ENCODE peak calls at places on chromosomes 4 and X, in five cellular contexts. One of them, this sample, is unnamed.

GRCh38 chrX:20309796-20310195 is 43.1 kb upstream of the RPS6KA3 start:
- DNase-seq in GM23248: peak; percentile 37
- DNase-seq in neural progenitor cell: no peak
- DNase-seq in fibroblast of lung: peak; percentile 77
- DNase-seq in GM23338: no peak
- DNase-seq in this sample: no peak

GRCh38 chrX:103254171-103254824 is 657 bp downstream of the TCEAL8 start:
- DNase-seq in GM23248: peak; percentile 59
- DNase-seq in neural progenitor cell: peak; percentile 88
- DNase-seq in fibroblast of lung: peak; percentile 43
- DNase-seq in GM23338: peak; percentile 95
- DNase-seq in this sample: peak; percentile 73

GRCh38 chr4:66235876-66236275 is 565.6 kb upstream of the EPHA5 start:
- DNase-seq in GM23248: no peak
- DNase-seq in neural progenitor cell: no peak
- DNase-seq in fibroblast of lung: no peak
- DNase-seq in GM23338: no peak
- DNase-seq in this sample: no peak

GRCh38 chrX:8504451-8504850 is 39.8 kb downstream of the VCX3B start:
- DNase-seq in GM23248: no peak
- DNase-seq in neural progenitor cell: no peak
- DNase-seq in fibroblast of lung: peak; percentile 95
- DNase-seq in GM23338: no peak
- DNase-seq in this sample: no peak

GRCh38 chr4:179634862-179635261 is 2192.6 kb upstream of the AGA start:
- DNase-seq in GM23248: no peak
- DNase-seq in neural progenitor cell: no peak
- DNase-seq in fibroblast of lung: no peak
- DNase-seq in GM23338: no peak
- DNase-seq in this sample: no peak

GRCh38 chrX:108165349-108166111 is 74.0 kb downstream of the ATG4A start:
- DNase-seq in GM23248: peak; percentile 56
- DNase-seq in neural progenitor cell: peak; percentile 60
- DNase-seq in fibroblast of lung: peak; percentile 40
- DNase-seq in GM23338: peak; percentile 66
- DNase-seq in this sample: peak; percentile 43

GRCh38 chrX:109959356-109959871 is 43.5 kb upstream of the TMEM164 start:
- DNase-seq in GM23248: peak; percentile 24
- DNase-seq in neural progenitor cell: no peak
- DNase-seq in fibroblast of lung: no peak
- DNase-seq in GM23338: no peak
- DNase-seq in this sample: no peak

GRCh38 chr4:127196656-127197352 is 436.0 kb upstream of the INTU start:
- DNase-seq in GM23248: no peak
- DNase-seq in neural progenitor cell: no peak
- DNase-seq in fibroblast of lung: no peak
- DNase-seq in GM23338: no peak
- DNase-seq in this sample: no peak

GRCh38 chrX:109927663-109928273 is 75.1 kb upstream of the TMEM164 start:
- DNase-seq in GM23248: no peak
- DNase-seq in neural progenitor cell: no peak
- DNase-seq in fibroblast of lung: no peak
- DNase-seq in GM23338: no peak
- DNase-seq in this sample: no peak

GRCh38 chr4:155582971-155583437 is 83.6 kb upstream of the GUCY1A1 start:
- DNase-seq in GM23248: peak; percentile 72
- DNase-seq in neural progenitor cell: no peak
- DNase-seq in fibroblast of lung: peak; percentile 85
- DNase-seq in GM23338: no peak
- DNase-seq in this sample: peak; percentile 68

GRCh38 chr4:185771696-185772390 is 40.2 kb downstream of the SORBS2 start:
- DNase-seq in GM23248: peak; percentile 45
- DNase-seq in neural progenitor cell: no peak
- DNase-seq in fibroblast of lung: no peak
- DNase-seq in GM23338: no peak
- DNase-seq in this sample: no peak

GRCh38 chr4:110808371-110808878 is 185.5 kb upstream of the PITX2 start:
- DNase-seq in GM23248: peak; percentile 44
- DNase-seq in neural progenitor cell: no peak
- DNase-seq in fibroblast of lung: peak; percentile 29
- DNase-seq in GM23338: no peak
- DNase-seq in this sample: no peak

GRCh38 chr4:76546282-76547166 is 111.5 kb downstream of the SHROOM3 start:
- DNase-seq in GM23248: peak; percentile 93
- DNase-seq in neural progenitor cell: no peak
- DNase-seq in fibroblast of lung: peak; percentile 94
- DNase-seq in GM23338: no peak
- DNase-seq in this sample: no peak

GRCh38 chr4:139934786-139935330 is 219.1 kb downstream of the MAML3 start:
- DNase-seq in GM23248: no peak
- DNase-seq in neural progenitor cell: no peak
- DNase-seq in fibroblast of lung: no peak
- DNase-seq in GM23338: no peak
- DNase-seq in this sample: no peak
- H4K20me1 ChIP-seq in GM23248: no peaks in the 10 kb centered on the region
- H4K20me1 ChIP-seq in neural progenitor cell: no peaks in the 10 kb centered on the region
- H4K20me1 ChIP-seq in fibroblast of lung: no peaks in the 10 kb centered on the region
- H4K20me1 ChIP-seq in GM23338: no peaks in the 10 kb centered on the region
- H4K20me1 ChIP-seq in this sample: peaks cover 5% of the 10 kb centered on the region

GRCh38 chr4:15684498-15684897 is 2.9 kb downstream of the FAM200B start:
- DNase-seq in GM23248: no peak
- DNase-seq in neural progenitor cell: peak; percentile 32
- DNase-seq in fibroblast of lung: no peak
- DNase-seq in GM23338: peak; percentile 86
- DNase-seq in this sample: no peak
- H3K4me2 ChIP-seq in GM23248: no peak overlapping the region
- H3K4me2 ChIP-seq in neural progenitor cell: peak overlapping the region; percentile 92
- H3K4me2 ChIP-seq in fibroblast of lung: no peak overlapping the region
- H3K4me2 ChIP-seq in GM23338: peak overlapping the region; percentile 54
- H3K4me2 ChIP-seq in this sample: no peak overlapping the region

DNA sequence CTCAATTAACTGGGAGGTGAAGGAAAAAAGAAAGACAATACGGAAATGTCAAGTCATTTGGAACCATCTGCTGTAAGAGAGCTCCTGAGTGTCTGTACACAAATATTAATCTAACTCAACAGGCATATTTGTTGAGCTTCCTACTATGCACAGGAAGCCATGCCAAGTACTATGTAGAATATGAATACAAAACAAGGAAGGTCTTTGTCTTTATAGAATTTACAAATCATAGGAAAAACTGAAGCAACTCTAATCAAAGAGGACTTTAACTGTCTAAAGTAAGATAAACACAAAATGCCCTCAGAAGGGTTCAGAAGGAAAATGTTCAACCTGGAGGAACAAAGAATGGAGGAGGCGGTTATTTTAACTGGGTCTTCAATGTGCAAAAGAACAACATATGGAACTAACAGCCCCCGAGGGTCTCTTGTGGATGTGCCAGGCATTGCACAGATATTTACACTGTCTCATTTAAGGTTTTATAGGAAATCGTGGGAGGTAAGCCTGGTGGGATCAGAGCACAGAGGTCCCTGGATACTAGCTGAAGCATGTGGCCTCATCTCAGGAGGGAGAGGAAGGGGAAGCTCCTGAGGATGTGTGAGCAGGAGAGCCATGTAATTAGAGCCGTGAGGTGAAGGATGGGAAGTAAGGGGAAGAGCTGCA is 5.8 kb downstream of the FAM114A1 start:
- DNase-seq in GM23248: no peak
- DNase-seq in neural progenitor cell: no peak
- DNase-seq in fibroblast of lung: no peak
- DNase-seq in GM23338: peak; percentile 21
- DNase-seq in this sample: peak; percentile 43
- H3K27ac ChIP-seq in GM23248: peak overlapping the region; percentile 78
- H3K27ac ChIP-seq in neural progenitor cell: no peak overlapping the region
- H3K27ac ChIP-seq in fibroblast of lung: peak overlapping the region; percentile 40
- H3K27ac ChIP-seq in GM23338: no peak overlapping the region
- H3K27ac ChIP-seq in this sample: no peak overlapping the region

GRCh38 chrX:72057844-72058243 is 73.9 kb downstream of the RTL5 start:
- DNase-seq in GM23248: no peak
- DNase-seq in neural progenitor cell: no peak
- DNase-seq in fibroblast of lung: no peak
- DNase-seq in GM23338: no peak
- DNase-seq in this sample: no peak
- H4K20me1 ChIP-seq in GM23248: no peaks in the 10 kb centered on the region
- H4K20me1 ChIP-seq in neural progenitor cell: peaks cover 10% of the 10 kb centered on the region
- H4K20me1 ChIP-seq in fibroblast of lung: no peaks in the 10 kb centered on the region
- H4K20me1 ChIP-seq in GM23338: no peaks in the 10 kb centered on the region
- H4K20me1 ChIP-seq in this sample: no peaks in the 10 kb centered on the region

DNA sequence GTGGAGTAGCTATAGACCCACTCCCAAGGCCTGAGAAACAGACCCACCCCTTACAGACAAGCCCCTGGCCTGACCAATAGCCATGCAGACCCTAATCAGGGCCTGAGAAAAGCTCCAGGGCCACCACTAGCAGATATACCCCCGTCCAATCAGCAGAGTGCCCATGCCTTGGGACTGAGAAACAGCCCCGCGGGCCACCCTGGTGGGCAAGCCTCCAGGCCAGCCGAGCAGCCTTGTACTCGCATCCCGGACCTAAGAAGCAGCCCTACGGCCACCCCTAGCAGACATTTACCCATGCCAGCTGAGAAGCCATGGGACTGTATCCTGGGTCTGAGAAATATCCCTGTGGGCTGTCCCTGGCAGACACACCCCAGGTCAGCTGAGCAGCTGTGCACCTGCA is 436.5 kb downstream of the SMARCA1 start:
- DNase-seq in GM23248: no peak
- DNase-seq in neural progenitor cell: no peak
- DNase-seq in fibroblast of lung: no peak
- DNase-seq in GM23338: no peak
- DNase-seq in this sample: no peak
- H3K4me2 ChIP-seq in GM23248: no peak overlapping the region
- H3K4me2 ChIP-seq in neural progenitor cell: no peak overlapping the region
- H3K4me2 ChIP-seq in fibroblast of lung: no peak overlapping the region
- H3K4me2 ChIP-seq in GM23338: no peak overlapping the region
- H3K4me2 ChIP-seq in this sample: no peak overlapping the region

DNA sequence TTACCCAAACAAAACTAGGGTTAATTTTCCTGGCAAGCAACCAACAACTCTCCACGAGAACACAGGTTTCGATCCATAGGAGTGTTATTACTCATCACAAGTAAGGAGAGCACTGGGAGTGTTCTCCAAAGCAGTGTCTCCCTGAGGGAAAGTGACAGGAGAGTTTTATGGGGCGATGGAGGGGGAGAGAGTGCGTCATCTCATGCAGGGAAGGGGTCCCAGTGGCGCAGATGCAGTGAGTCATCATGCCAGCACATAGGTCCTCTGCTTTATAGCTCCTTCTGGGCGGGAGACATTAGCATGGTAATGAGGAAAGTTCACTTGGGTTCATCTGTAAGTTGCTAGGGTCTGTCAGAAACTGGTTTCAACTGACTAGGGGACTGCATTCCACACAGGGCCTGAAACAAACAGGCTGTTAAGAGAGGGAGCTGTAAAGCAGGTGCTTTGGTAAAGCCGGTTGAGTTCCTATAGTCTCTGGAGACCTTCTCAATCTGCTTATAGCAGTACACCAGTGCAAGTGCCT is 12.7 kb upstream of the BOD1L1 start:
- DNase-seq in GM23248: peak; percentile 44
- DNase-seq in neural progenitor cell: peak; percentile 49
- DNase-seq in fibroblast of lung: peak; percentile 74
- DNase-seq in GM23338: peak; percentile 81
- DNase-seq in this sample: no peak
- H3K27ac ChIP-seq in GM23248: no peak overlapping the region
- H3K27ac ChIP-seq in neural progenitor cell: no peak overlapping the region
- H3K27ac ChIP-seq in fibroblast of lung: no peak overlapping the region
- H3K27ac ChIP-seq in GM23338: no peak overlapping the region
- H3K27ac ChIP-seq in this sample: no peak overlapping the region

GRCh38 chrX:70456256-70456655 is 11.6 kb downstream of the DLG3 start:
- DNase-seq in GM23248: no peak
- DNase-seq in neural progenitor cell: no peak
- DNase-seq in fibroblast of lung: no peak
- DNase-seq in GM23338: no peak
- DNase-seq in this sample: no peak
- H4K20me1 ChIP-seq in GM23248: no peaks in the 10 kb centered on the region
- H4K20me1 ChIP-seq in neural progenitor cell: peaks cover 49% of the 10 kb centered on the region
- H4K20me1 ChIP-seq in fibroblast of lung: no peaks in the 10 kb centered on the region
- H4K20me1 ChIP-seq in GM23338: peaks cover 27% of the 10 kb centered on the region
- H4K20me1 ChIP-seq in this sample: no peaks in the 10 kb centered on the region

GRCh38 chr4:14151099-14151498 is 523.6 kb upstream of the BOD1L1 start:
- DNase-seq in GM23248: no peak
- DNase-seq in neural progenitor cell: no peak
- DNase-seq in fibroblast of lung: no peak
- DNase-seq in GM23338: no peak
- DNase-seq in this sample: no peak

GRCh38 chr4:14157262-14157661 is 529.7 kb upstream of the BOD1L1 start:
- DNase-seq in GM23248: no peak
- DNase-seq in neural progenitor cell: no peak
- DNase-seq in fibroblast of lung: no peak
- DNase-seq in GM23338: no peak
- DNase-seq in this sample: no peak

GRCh38 chr4:14152834-14153519 is 525.5 kb upstream of the BOD1L1 start:
- DNase-seq in GM23248: no peak
- DNase-seq in neural progenitor cell: no peak
- DNase-seq in fibroblast of lung: no peak
- DNase-seq in GM23338: no peak
- DNase-seq in this sample: no peak

GRCh38 chr4:14155803-14156202 is 528.3 kb upstream of the BOD1L1 start:
- DNase-seq in GM23248: no peak
- DNase-seq in neural progenitor cell: no peak
- DNase-seq in fibroblast of lung: no peak
- DNase-seq in GM23338: no peak
- DNase-seq in this sample: no peak
- H3K4me2 ChIP-seq in GM23248: no peak overlapping the region
- H3K4me2 ChIP-seq in neural progenitor cell: no peak overlapping the region
- H3K4me2 ChIP-seq in fibroblast of lung: no peak overlapping the region
- H3K4me2 ChIP-seq in GM23338: no peak overlapping the region
- H3K4me2 ChIP-seq in this sample: no peak overlapping the region

GRCh38 chrX:48071064-48071985 is at the start of gene ZNF630:
- DNase-seq in GM23248: peak; percentile 49
- DNase-seq in neural progenitor cell: peak; percentile 79
- DNase-seq in fibroblast of lung: peak; percentile 68
- DNase-seq in GM23338: peak; percentile 82
- DNase-seq in this sample: peak; percentile 88
- H3K27ac ChIP-seq in GM23248: no peak within 1 kb of the TSS
- H3K27ac ChIP-seq in neural progenitor cell: peak within 1 kb of the TSS; percentile 49
- H3K27ac ChIP-seq in fibroblast of lung: no peak within 1 kb of the TSS
- H3K27ac ChIP-seq in GM23338: peak within 1 kb of the TSS; percentile 81
- H3K27ac ChIP-seq in this sample: peak within 1 kb of the TSS; percentile 63

This sample was measured in Karpas-422.